ENCODE peak calls at places on chromosomes 4 and X, in four cellular contexts. U is neural progenitor cell, Z is K562, X is uterus. N is an unnamed sample.

GRCh38 chr4:187235456-187236170 is 512.0 kb upstream of the FAT1 start:
- DNase-seq in U (peak), Z (no peak), X (no peak), N (no peak)

GRCh38 chr4:77022581-77023133 is 53.1 kb downstream of the CCNI start:
- DNase-seq in Z (no peak), X (no peak), U (peak), N (no peak)

GRCh38 chr4:48369248-48369647 is 27.9 kb downstream of the SLAIN2 start:
- DNase-seq in X (no peak), Z (no peak), U (no peak), N (no peak)

GRCh38 chr4:57448452-57448851 is 338.3 kb upstream of the IGFBP7 start:
- DNase-seq in X (no peak), Z (no peak), U (no peak), N (no peak)

GRCh38 chrX:53950130-53950733 is 94.0 kb downstream of the PHF8 start:
- DNase-seq in U (no peak), Z (no peak), X (no peak), N (no peak)

GRCh38 chr4:164828945-164829344 is 48.0 kb upstream of the APELA start:
- DNase-seq in X (no peak), U (no peak), Z (no peak), N (no peak)

GRCh38 chr4:157291071-157291470 is 70.5 kb downstream of the GRIA2 start:
- DNase-seq in X (no peak), U (peak), Z (no peak), N (no peak)

GRCh38 chr4:7637971-7638370 is 203.2 kb upstream of the PSAPL1 start:
- DNase-seq in X (no peak), Z (no peak), U (no peak), N (no peak)

GRCh38 chr4:184062769-184063168 is 154.9 kb downstream of the ENPP6 start:
- DNase-seq in Z (no peak), X (no peak), U (no peak), N (no peak)

GRCh38 chr4:90189128-90189527 is 61.9 kb downstream of the CCSER1 start:
- DNase-seq in X (no peak), U (no peak), Z (no peak), N (no peak)

GRCh38 chrX:130378008-130378669 is 7.3 kb downstream of the GPR119 start:
- DNase-seq in Z (no peak), X (no peak), U (no peak), N (no peak)

GRCh38 chrX:43560247-43560946 is 95.7 kb upstream of the MAOA start:
- DNase-seq in X (no peak), Z (no peak), U (no peak), N (no peak)

GRCh38 chrX:153669174-153669890 is 4.3 kb downstream of the PNCK start:
- DNase-seq in X (no peak), U (peak), Z (peak), N (no peak)

GRCh38 chr4:2637956-2638552 is 101.6 kb downstream of the FAM193A start:
- DNase-seq in X (no peak), U (no peak), Z (no peak), N (peak)

GRCh38 chrX:43676960-43677582 is 21.0 kb downstream of the MAOA start:
- DNase-seq in U (peak), Z (no peak), X (no peak), N (no peak)

GRCh38 chr4:10729366-10729765 is 44.8 kb upstream of the CLNK start:
- DNase-seq in Z (no peak), U (no peak), X (no peak), N (no peak)

GRCh38 chr4:153518637-153519384 is 52.7 kb downstream of the TMEM131L start:
- DNase-seq in U (no peak), Z (peak), X (no peak), N (no peak)

GRCh38 chr4:142095886-142096605 is 459.7 kb downstream of the IL15 start:
- DNase-seq in X (peak), U (no peak), Z (no peak), N (no peak)

GRCh38 chrX:111319451-111319850 is 49.2 kb upstream of the CAPN6 start:
- DNase-seq in Z (no peak), X (no peak), U (no peak), N (no peak)

GRCh38 chrX:19563327-19563726 is 48.0 kb upstream of the MAP3K15 start:
- DNase-seq in X (no peak), U (no peak), Z (no peak), N (no peak)

GRCh38 chr4:149511558-149512298 is 303.9 kb downstream of the IQCM start:
- DNase-seq in U (no peak), Z (no peak), X (no peak), N (no peak)

GRCh38 chrX:117996918-117997480 is 119.6 kb downstream of the KLHL13 start:
- DNase-seq in Z (no peak), U (no peak), X (no peak), N (no peak)

GRCh38 chrX:46589977-46590723 is 16.6 kb downstream of the CHST7 start:
- DNase-seq in Z (no peak), X (no peak), U (no peak), N (no peak)

GRCh38 chr4:84803720-84804119 is 162.8 kb downstream of the WDFY3 start:
- DNase-seq in U (no peak), Z (no peak), X (no peak), N (no peak)

GRCh38 chr4:98614655-98615054 is 43.8 kb downstream of the TSPAN5 start:
- DNase-seq in X (no peak), Z (no peak), U (no peak), N (no peak)

GRCh38 chrX:3262906-3263305 is 83.5 kb downstream of the MXRA5 start:
- DNase-seq in U (no peak), X (no peak), Z (no peak), N (no peak)

GRCh38 chrX:25427873-25428555 is 412.2 kb upstream of the ARX start:
- DNase-seq in Z (peak), U (peak), X (no peak), N (no peak)

GRCh38 chr4:24856586-24856985 is 56.3 kb downstream of the CCDC149 start:
- DNase-seq in Z (no peak), U (peak), X (no peak), N (peak)

GRCh38 chr4:151147000-151147399 is 47.6 kb downstream of the RPS3A start:
- DNase-seq in X (no peak), Z (no peak), U (no peak), N (no peak)

GRCh38 chr4:62402088-62402806 is 1202.1 kb downstream of the ADGRL3 start:
- DNase-seq in X (no peak), U (no peak), Z (no peak), N (no peak)

GRCh38 chr4:95541094-95541493 is 7.7 kb downstream of the UNC5C start:
- DNase-seq in X (no peak), U (no peak), Z (no peak), N (no peak)

GRCh38 chr4:8701101-8702019 is 108.8 kb downstream of the CPZ start:
- DNase-seq in Z (no peak), X (no peak), U (no peak), N (no peak)

GRCh38 chr4:52751349-52751911 is at the start of gene ERVMER34-1:
- DNase-seq in U (peak), X (peak), Z (peak), N (peak)

GRCh38 chrX:34638116-34638515 is 19.0 kb downstream of the TMEM47 start:
- DNase-seq in Z (peak), X (no peak), U (peak), N (no peak)

DNA sequence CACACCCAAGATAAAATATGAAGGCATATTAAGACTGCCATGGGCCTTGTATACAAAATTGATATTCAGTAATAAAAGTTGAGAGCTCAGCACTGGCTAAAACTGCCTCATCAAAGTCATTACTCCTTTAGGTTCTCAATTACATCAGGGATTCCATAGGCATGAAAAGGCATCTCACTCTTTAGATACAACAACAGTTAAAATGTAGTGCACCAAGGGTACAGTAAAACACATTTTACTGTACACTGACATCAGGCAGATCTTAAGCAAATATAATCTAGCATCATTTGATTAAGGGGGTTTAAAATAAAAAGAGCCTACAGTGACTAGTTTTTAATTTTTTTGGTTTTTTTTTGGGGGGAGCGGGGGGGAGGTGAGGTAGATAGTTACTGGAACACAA is 107.6 kb downstream of the PPP3CA start:
- DNase-seq in X (no peak), U (no peak), Z (no peak), N (no peak)
- H3K27ac ChIP-seq in X (no peak), U (no peak), Z (no peak), N (no peak)

GRCh38 chrX:102715967-102716366 is 3.7 kb downstream of the GPRASP2 start:
- DNase-seq in Z (no peak), X (no peak), U (no peak), N (no peak)

GRCh38 chrX:102714994-102715393 is 2.7 kb downstream of the GPRASP2 start:
- DNase-seq in X (no peak), Z (no peak), U (no peak), N (no peak)

GRCh38 chrX:102723456-102723855 is 2.9 kb downstream of the GPRASP3 start:
- DNase-seq in X (no peak), U (no peak), Z (no peak), N (no peak)

GRCh38 chrX:102720237-102721168 is at the start of gene GPRASP3:
- DNase-seq in Z (peak), U (peak), X (peak), N (peak)
- H3K27ac ChIP-seq in Z (no peak), U (no peak), X (peak), N (no peak)

DNA sequence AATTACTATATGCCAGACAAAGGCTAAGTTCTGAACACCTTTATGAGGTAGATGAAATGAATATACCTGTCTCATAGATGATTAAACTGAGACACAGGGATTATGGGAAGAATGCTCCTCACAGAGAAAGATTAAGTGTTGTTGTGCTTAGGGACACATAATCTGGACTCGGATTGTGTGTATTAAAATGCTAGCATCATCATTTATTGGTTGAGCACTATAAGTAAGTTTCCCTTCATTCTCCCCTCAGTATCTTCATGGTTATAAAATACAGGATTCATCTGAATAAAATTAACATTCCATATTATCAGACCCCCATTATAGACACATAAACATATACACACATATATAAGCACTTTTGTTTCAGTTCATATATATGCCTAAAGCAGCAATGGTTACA is 463.5 kb downstream of the PPP4R3C start:
- DNase-seq in X (no peak), Z (no peak), U (no peak), N (no peak)
- H3K27ac ChIP-seq in X (no peak), Z (no peak), U (no peak), N (no peak)

DNA sequence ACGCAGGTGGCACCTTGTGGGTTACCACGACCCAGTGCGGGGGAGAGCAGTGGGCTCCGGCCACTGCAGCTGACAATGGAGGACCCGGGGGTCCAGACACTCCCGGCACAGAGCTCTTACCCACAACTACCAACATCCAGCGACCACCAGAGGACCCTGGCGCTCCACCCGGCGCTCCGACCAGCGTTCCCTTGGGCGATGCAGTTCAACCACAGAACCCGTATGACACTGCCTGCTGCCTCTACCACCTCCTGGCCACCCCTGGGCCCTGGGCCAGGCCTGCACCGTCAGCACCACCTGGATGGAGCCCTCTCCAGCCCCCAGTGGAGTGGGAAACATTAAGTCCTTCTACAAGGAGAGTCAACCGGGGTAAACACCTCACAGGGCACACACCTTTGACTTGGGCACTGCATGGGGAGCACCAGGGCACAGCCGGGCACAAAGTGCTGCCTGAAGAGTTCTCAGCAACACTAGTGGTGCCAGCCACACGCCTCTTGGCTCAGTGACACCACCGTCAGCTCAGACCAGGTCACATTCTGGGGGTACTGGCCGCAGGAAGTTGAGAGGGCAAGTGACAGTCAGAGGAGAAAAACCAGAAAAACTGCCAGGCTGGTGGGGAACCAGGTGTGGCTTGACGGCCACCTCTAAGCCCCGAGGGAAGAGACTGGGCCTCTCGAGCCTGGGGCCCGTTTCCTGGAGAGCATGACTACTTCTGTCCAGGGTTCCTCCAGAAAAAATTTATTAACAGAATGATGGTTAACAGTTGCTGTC is 2.6 kb downstream of the CTBP1 start:
- DNase-seq in U (no peak), Z (no peak), X (no peak), N (peak)
- H3K27ac ChIP-seq in U (no peak), Z (no peak), X (peak), N (no peak)

N was measured in ovary.